ENCODE peak calls at places on chromosomes 12 and 14, in seven cellular contexts. T, Q, G, E, R, C and N are unnamed samples.

GRCh38 chr12:118377891-118378470 is 1.6 kb downstream of the SUDS3 start:
- DNase-seq in E (peak), Q (peak), T (peak), G (peak), C (peak), R (peak), N (peak)

GRCh38 chr14:104752735-104753527 is at the start of gene SIVA1:
- DNase-seq in G (peak), R (peak), Q (peak), C (peak), T (peak), E (peak), N (peak)

GRCh38 chr12:26123482-26123980 is 1.3 kb downstream of the BHLHE41 start:
- DNase-seq in E (no peak), T (no peak), G (no peak), C (no peak), R (no peak), Q (peak), N (no peak)

GRCh38 chr12:779745-780734 is 27.7 kb downstream of the WNK1 start:
- DNase-seq in E (peak), Q (peak), T (no peak), G (no peak), R (no peak), C (no peak), N (no peak)

GRCh38 chr14:95424533-95424932 is 91.9 kb downstream of the SYNE3 start:
- DNase-seq in E (peak), T (no peak), Q (peak), C (no peak), G (no peak), R (peak), N (no peak)

GRCh38 chr12:31705651-31706050 is 23.2 kb downstream of the AMN1 start:
- DNase-seq in E (no peak), G (no peak), C (no peak), R (no peak), Q (no peak), T (no peak), N (no peak)

GRCh38 chr12:108141600-108142145 is 12.6 kb downstream of the WSCD2 start:
- DNase-seq in Q (no peak), E (no peak), R (no peak), C (no peak), G (no peak), T (no peak), N (no peak)

GRCh38 chr14:23402296-23403138 is 5.6 kb downstream of the MYH6 start:
- DNase-seq in C (no peak), R (no peak), T (no peak), G (no peak), E (no peak), Q (no peak), N (no peak)